ENCODE peak calls at places on chromosomes 2 and 18, in six cellular contexts. A, J, W, D, G and C are unnamed samples.

GRCh38 chr2:232013701-232014353 is 52.3 kb downstream of the DIS3L2 start:
- DNase-seq in A (no peak), J (no peak), W (peak), D (peak), G (peak), C (peak)

GRCh38 chr18:39274535-39274934 is 1708.9 kb upstream of the CELF4 start:
- DNase-seq in A (no peak), J (no peak), W (no peak), D (no peak), G (peak), C (no peak)

GRCh38 chr2:64234150-64234549 is 89.9 kb upstream of the PELI1 start:
- DNase-seq in A (no peak), J (no peak), W (no peak), D (no peak), G (no peak), C (no peak)

GRCh38 chr2:71101656-71102055 is 28.4 kb downstream of the MCEE start:
- DNase-seq in A (no peak), J (no peak), W (peak), D (peak), G (peak), C (peak)

GRCh38 chr2:102051659-102052366 is 60.1 kb downstream of the IL1R2 start:
- DNase-seq in A (no peak), J (no peak), W (peak), D (no peak), G (peak), C (no peak)

GRCh38 chr2:150046211-150046610 is 441.3 kb downstream of the RND3 start:
- DNase-seq in A (no peak), J (no peak), W (peak), D (no peak), G (peak), C (no peak)

GRCh38 chr2:280655-281110 is 7.2 kb downstream of the ALKAL2 start:
- DNase-seq in A (no peak), J (no peak), W (no peak), D (no peak), G (no peak), C (no peak)

GRCh38 chr2:3604207-3604877 is 9.4 kb downstream of the COLEC11 start:
- DNase-seq in A (no peak), J (no peak), W (no peak), D (no peak), G (no peak), C (no peak)

GRCh38 chr2:62313433-62314227 is 117.7 kb downstream of the B3GNT2 start:
- DNase-seq in A (no peak), J (no peak), W (no peak), D (no peak), G (no peak), C (no peak)

GRCh38 chr2:12501469-12502147 is 215.1 kb upstream of the TRIB2 start:
- DNase-seq in A (peak), J (peak), W (no peak), D (no peak), G (no peak), C (no peak)

GRCh38 chr2:26982102-26982742 is 11.8 kb downstream of the MAPRE3 start:
- DNase-seq in A (peak), J (no peak), W (no peak), D (peak), G (peak), C (no peak)

GRCh38 chr2:139992078-139992477 is 1211.9 kb upstream of the NXPH2 start:
- DNase-seq in A (no peak), J (no peak), W (no peak), D (no peak), G (no peak), C (no peak)

GRCh38 chr2:156339110-156339847 is 6.8 kb upstream of the NR4A2 start:
- DNase-seq in A (no peak), J (no peak), W (no peak), D (no peak), G (no peak), C (no peak)

GRCh38 chr2:207133862-207134519 is 31.8 kb downstream of the KLF7 start:
- DNase-seq in A (peak), J (peak), W (peak), D (peak), G (peak), C (peak)

GRCh38 chr2:229174794-229175529 is 96.1 kb downstream of the PID1 start:
- DNase-seq in A (no peak), J (no peak), W (peak), D (no peak), G (peak), C (no peak)

GRCh38 chr2:68849579-68850030 is 21.6 kb downstream of the BMP10 start:
- DNase-seq in A (no peak), J (no peak), W (no peak), D (no peak), G (no peak), C (no peak)

GRCh38 chr2:20135631-20136050 is 84.2 kb upstream of the LAPTM4A start:
- DNase-seq in A (peak), J (peak), W (peak), D (no peak), G (peak), C (no peak)

GRCh38 chr18:67241292-67241691 is 275.2 kb downstream of the DSEL start:
- DNase-seq in A (no peak), J (no peak), W (no peak), D (no peak), G (no peak), C (no peak)

GRCh38 chr18:67239826-67240225 is 276.7 kb downstream of the DSEL start:
- DNase-seq in A (no peak), J (no peak), W (no peak), D (no peak), G (no peak), C (no peak)

GRCh38 chr18:67242001-67242400 is 274.5 kb downstream of the DSEL start:
- DNase-seq in A (no peak), J (no peak), W (no peak), D (no peak), G (no peak), C (no peak)

DNA sequence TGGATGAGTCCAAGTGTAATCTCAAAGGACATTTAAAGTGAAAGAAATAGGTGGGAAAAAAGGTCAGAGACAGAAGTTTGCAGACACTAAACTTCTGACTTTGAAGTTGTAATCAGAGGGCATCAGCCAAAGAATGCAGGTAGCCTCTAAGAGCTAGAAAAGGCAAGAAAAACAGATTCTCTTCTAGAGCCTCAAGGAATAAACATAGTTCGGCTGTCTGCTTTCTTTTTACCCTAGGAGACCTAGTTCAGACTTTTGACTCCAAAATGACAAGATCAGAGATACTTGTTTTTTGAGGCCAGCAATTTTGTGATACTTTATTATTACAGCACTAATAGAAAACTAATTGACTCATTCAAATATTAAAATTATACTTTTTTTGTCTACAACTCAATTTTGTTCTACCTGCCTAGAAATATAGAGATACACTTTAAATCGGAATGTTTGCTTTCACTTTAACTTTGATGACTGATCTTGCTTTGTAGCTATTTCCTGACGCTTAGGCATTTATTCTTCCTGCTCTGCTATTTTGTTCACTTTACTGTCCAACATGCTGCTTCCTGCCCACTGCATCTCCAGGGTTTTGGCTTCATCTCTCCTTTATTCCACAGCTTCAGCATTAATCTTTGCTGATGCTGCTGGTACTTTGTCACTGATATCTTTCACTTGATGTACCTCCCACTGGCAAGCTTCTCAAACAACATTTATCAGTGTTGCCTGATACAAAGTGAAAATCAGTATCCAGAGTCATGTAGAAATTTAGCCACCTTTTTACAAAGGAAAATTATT is 272.5 kb downstream of the DSEL start:
- DNase-seq in A (no peak), J (no peak), W (peak), D (no peak), G (peak), C (no peak)
- H3K4me3 ChIP-seq in A (peak), J (peak), W (peak), D (peak), G (no peak), C (peak)

DNA sequence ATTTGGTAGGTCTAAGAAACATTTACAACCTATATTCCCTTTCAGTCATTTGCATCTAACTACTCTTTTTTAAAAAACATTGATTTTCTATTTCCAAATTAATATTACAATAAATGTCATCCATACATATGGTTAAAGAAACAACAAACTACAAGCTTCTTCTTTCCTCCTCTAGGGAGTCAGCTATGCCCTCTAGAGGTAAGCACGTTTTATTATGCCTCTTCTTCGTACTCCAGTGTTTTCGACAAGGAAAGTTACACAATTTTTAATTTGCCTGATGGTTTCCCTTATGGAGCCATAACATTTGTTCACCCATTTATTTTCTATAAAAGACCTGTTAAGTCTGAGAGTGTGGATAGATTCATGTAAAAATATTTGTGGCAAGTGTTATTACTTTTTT is 183.4 kb upstream of the CDH7 start:
- DNase-seq in A (no peak), J (no peak), W (no peak), D (no peak), G (peak), C (no peak)
- TF ChIP-seq CTCF in A (peak), J (no peak), W (no peak), D (peak), G (peak), C (no peak)

GRCh38 chr2:219399716-219400478 is 12.2 kb upstream of the DNPEP start:
- DNase-seq in A (no peak), J (no peak), W (no peak), D (no peak), G (no peak), C (no peak)

GRCh38 chr2:219401621-219402020 is 13.9 kb upstream of the DNPEP start:
- DNase-seq in A (no peak), J (no peak), W (no peak), D (no peak), G (no peak), C (no peak)

GRCh38 chr2:219396863-219397457 is 9.2 kb upstream of the DNPEP start:
- DNase-seq in A (no peak), J (peak), W (no peak), D (no peak), G (no peak), C (no peak)

GRCh38 chr2:219400562-219400961 is 12.8 kb upstream of the DNPEP start:
- DNase-seq in A (no peak), J (no peak), W (no peak), D (no peak), G (no peak), C (no peak)

DNA sequence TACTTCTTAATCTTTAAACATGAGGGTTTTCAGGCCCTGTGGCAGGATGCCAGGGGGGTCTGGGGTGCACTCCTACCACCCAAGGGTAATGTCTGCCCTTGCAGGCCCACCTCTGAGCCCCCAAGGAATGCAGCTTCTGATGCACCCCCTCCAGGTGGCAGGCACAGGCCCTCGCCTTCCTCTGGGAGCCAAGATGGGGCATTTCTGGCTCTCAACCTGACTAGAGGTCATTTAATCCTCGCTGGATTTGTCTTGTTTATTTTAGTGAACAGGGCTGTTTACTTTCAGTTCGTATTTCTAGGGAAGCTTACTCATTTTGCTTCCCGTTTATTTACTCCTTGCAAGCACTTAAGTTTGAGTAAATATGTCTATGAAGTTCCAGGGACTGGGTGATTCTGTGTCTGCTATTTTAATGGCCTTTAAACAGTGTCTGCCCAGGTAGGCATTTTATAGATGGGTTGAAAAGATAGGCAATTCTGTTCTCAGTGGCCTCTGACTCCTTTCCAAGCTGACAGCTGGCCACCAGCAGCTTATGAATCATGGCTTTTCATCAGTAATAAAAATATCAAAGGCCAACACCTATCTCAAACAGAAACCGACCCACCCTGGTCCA is 11.1 kb upstream of the DNPEP start:
- DNase-seq in A (no peak), J (no peak), W (no peak), D (no peak), G (no peak), C (no peak)
- H3K4me3 ChIP-seq in A (no peak), J (no peak), W (no peak), D (no peak), G (no peak), C (no peak)

GRCh38 chr18:80192653-80193385 is 54.5 kb downstream of the PARD6G start:
- DNase-seq in A (no peak), J (no peak), W (no peak), D (no peak), G (no peak), C (no peak)

GRCh38 chr18:80191907-80192652 is 55.2 kb downstream of the PARD6G start:
- DNase-seq in A (no peak), J (no peak), W (no peak), D (no peak), G (no peak), C (no peak)

GRCh38 chr18:80190311-80190710 is 57.0 kb downstream of the PARD6G start:
- DNase-seq in A (no peak), J (no peak), W (no peak), D (no peak), G (no peak), C (no peak)

GRCh38 chr18:80189197-80189865 is 58.0 kb downstream of the PARD6G start:
- DNase-seq in A (no peak), J (no peak), W (no peak), D (no peak), G (no peak), C (no peak)

DNA sequence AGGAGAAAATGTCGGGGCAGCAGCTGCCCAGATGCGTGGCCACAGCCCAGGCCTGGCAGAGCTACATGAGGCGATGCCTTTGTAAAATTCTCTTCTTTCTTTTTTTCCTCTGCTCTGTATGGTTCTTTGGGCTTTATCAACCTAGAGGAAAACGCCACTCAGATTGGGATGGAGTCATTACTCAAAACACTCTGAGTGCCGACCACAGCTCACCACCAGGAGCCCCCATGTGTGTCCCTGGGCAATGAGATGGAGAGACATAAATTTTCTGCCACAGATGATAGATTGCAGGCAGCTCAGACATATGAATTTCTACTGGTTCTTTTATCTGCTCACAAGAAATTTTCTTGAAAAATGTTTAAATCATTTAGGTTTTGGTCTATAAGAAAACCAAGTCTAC is 56.0 kb downstream of the PARD6G start:
- DNase-seq in A (no peak), J (no peak), W (no peak), D (no peak), G (no peak), C (no peak)
- TF ChIP-seq CTCF in A (no peak), J (no peak), W (no peak), D (no peak), G (no peak), C (no peak)

GRCh38 chr2:47566207-47566858 is 163.4 kb downstream of the MSH2 start:
- DNase-seq in A (no peak), J (no peak), W (no peak), D (no peak), G (no peak), C (no peak)
- H3K4me3 ChIP-seq in A (no peak), J (no peak), W (no peak), D (no peak), G (no peak), C (no peak)